ENCODE peak calls at places on chromosomes 6 and 20, in seven cellular contexts. S is sigmoid colon, A is prostate gland, W is foreskin fibroblast, Y is tibial artery, H is adrenal gland, D is RWPE2. R is an unnamed sample.
A peak's percentile ranks its signal among the peaks of the same experiment; 100 is the strongest.

GRCh38 chr6:98848539-98849210 is 14.3 kb downstream of the POU3F2 start:
- DNase-seq in S (no peak), A (no peak), W (no peak), Y (no peak), H (no peak), D (no peak), R (no peak)

GRCh38 chr6:107712523-107713213 is 111.4 kb downstream of the SCML4 start:
- DNase-seq in S (peak; percentile 81), A (no peak), W (peak; percentile 54), Y (no peak), H (peak; percentile 60), D (no peak), R (no peak)

GRCh38 chr6:80472276-80472675 is 365.8 kb downstream of the BCKDHB start:
- DNase-seq in S (no peak), A (no peak), W (peak; percentile 44), Y (no peak), H (no peak), D (no peak), R (no peak)

GRCh38 chr6:3457710-3458605 is 1.1 kb upstream of the SLC22A23 start:
- DNase-seq in S (peak; percentile 76), A (peak; percentile 77), W (peak; percentile 62), Y (peak; percentile 30), H (no peak), D (no peak), R (no peak)

GRCh38 chr6:137866200-137866913 is 702 bp upstream of the TNFAIP3 start:
- DNase-seq in S (peak; percentile 82), A (no peak), W (peak; percentile 55), Y (peak; percentile 52), H (peak; percentile 79), D (no peak), R (no peak)

GRCh38 chr6:13992417-13993055 is 67.8 kb downstream of the RNF182 start:
- DNase-seq in S (no peak), A (no peak), W (peak; percentile 85), Y (no peak), H (no peak), D (no peak), R (peak; percentile 12)

GRCh38 chr6:27752038-27752885 is 159.9 kb downstream of the OR2B2 start:
- DNase-seq in S (peak; percentile 72), A (peak; percentile 70), W (peak; percentile 85), Y (peak; percentile 40), H (peak; percentile 70), D (no peak), R (peak; percentile 67)

GRCh38 chr6:15510536-15511247 is 152.1 kb downstream of the DTNBP1 start:
- DNase-seq in S (no peak), A (peak; percentile 14), W (no peak), Y (no peak), H (no peak), D (no peak), R (no peak)

GRCh38 chr6:35736293-35736894 is 438 bp upstream of the ARMC12 start:
- DNase-seq in S (peak; percentile 85), A (peak; percentile 76), W (peak; percentile 84), Y (peak; percentile 74), H (peak; percentile 89), D (no peak), R (no peak)

GRCh38 chr6:37275350-37275749 is 17.4 kb upstream of the TMEM217 start:
- DNase-seq in S (no peak), A (no peak), W (no peak), Y (no peak), H (no peak), D (no peak), R (no peak)

GRCh38 chr6:4950076-4950475 is 53.8 kb downstream of the RPP40 start:
- DNase-seq in S (no peak), A (no peak), W (no peak), Y (no peak), H (no peak), D (no peak), R (no peak)

GRCh38 chr20:9878096-9878495 is 39.2 kb upstream of the PAK5 start:
- DNase-seq in S (no peak), A (no peak), W (no peak), Y (no peak), H (no peak), D (no peak), R (no peak)

GRCh38 chr6:130183271-130184222 is 39.2 kb downstream of the SAMD3 start:
- DNase-seq in S (no peak), A (no peak), W (no peak), Y (no peak), H (no peak), D (no peak), R (no peak)

GRCh38 chr20:51374961-51375360 is 167.6 kb downstream of the NFATC2 start:
- DNase-seq in S (peak; percentile 52), A (no peak), W (no peak), Y (no peak), H (no peak), D (peak; percentile 77), R (no peak)

GRCh38 chr6:85473748-85474147 is 23.9 kb downstream of the NT5E start:
- DNase-seq in S (no peak), A (no peak), W (no peak), Y (no peak), H (no peak), D (no peak), R (no peak)

GRCh38 chr6:133855994-133856393 is 32.9 kb upstream of the TCF21 start:
- DNase-seq in S (no peak), A (no peak), W (peak; percentile 4), Y (no peak), H (no peak), D (no peak), R (no peak)

GRCh38 chr20:62918830-62919229 is 7.5 kb downstream of the DIDO1 start:
- DNase-seq in S (no peak), A (no peak), W (no peak), Y (no peak), H (no peak), D (peak; percentile 48), R (no peak)

GRCh38 chr6:41901882-41902519 is 6.8 kb upstream of the USP49 start:
- DNase-seq in S (no peak), A (no peak), W (peak; percentile 45), Y (no peak), H (peak; percentile 64), D (no peak), R (no peak)

GRCh38 chr20:46523696-46524328 is 10.5 kb upstream of the ZNF334 start:
- DNase-seq in S (no peak), A (no peak), W (peak; percentile 41), Y (no peak), H (no peak), D (no peak), R (no peak)

GRCh38 chr6:30544666-30545272 is 11.5 kb downstream of the GNL1 start:
- DNase-seq in S (no peak), A (no peak), W (peak; percentile 84), Y (no peak), H (peak; percentile 51), D (no peak), R (no peak)

GRCh38 chr6:26017567-26017966 is 55.0 kb downstream of the TRIM38 start:
- DNase-seq in S (peak; percentile 91), A (peak; percentile 55), W (peak; percentile 95), Y (peak; percentile 85), H (peak; percentile 84), D (peak; percentile 75), R (peak; percentile 84)

DNA sequence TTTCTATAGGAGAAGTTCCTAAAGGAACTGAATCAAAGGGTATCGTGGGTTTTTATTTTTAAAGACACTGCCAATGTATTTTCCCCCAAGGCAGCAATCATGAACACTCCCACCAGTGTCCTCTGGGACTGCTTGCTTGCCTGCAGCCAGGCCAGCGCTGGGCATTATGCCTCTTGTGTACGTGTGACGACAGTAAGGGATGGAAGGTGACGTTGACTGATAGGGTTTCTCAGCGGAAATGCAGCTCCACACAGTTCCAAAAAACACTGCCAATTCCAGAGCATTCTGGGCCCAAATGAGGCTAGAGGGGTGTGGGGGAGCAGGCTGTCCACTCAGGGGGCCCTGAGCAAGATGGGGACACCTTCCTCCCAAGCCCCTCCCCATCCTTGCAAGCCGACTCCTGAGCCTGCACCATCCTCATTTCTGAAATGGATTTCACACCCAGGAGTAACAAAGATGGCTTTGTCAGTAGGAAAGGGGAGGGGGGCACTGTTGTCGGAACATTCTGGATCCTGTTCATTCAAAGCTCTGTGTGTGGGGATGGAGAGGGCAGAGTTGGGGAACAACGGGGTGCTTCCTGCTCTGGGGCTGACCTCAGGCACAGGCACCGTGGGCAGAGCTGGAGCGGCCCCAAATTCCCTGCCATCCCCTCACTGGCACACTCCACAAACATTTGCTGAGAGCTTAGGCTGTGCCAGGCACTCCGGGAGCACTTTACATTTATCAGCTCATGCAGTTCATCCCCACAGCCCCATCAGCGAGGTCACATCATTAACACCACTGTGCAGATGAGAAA is 20.0 kb downstream of the PREX1 start:
- DNase-seq in S (no peak), A (no peak), W (peak; percentile 45), Y (peak; percentile 47), H (no peak), D (no peak), R (no peak)
- TF ChIP-seq CTCF in S (no peak), A (no peak), W (no peak), Y (no peak), H (no peak), D (no peak), R (no peak)

DNA sequence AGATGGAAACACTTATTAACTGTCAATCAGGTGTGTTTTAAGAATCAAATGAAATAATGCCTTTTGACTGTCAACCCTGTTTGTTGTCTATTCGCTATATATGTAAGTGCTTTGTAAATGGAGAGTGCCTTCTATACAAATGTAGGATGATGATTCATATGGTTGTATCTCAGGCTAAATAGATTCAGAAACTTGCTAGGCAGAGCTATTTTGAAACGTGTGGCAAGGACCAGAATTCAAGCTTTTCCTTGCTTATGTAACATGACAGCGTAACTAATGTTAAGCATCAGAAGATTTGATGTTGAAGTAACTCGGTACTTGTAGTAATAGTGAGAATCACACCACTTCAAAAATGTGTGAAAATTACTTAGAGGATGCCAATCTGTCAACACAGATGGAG is 3.4 kb downstream of the OGFRL1 start:
- DNase-seq in S (no peak), A (no peak), W (peak; percentile 31), Y (no peak), H (no peak), D (no peak), R (no peak)
- H3K4me3 ChIP-seq in S (peak overlapping the region; percentile 85), A (no peak overlapping the region), W (no peak overlapping the region), Y (no peak overlapping the region), H (no peak overlapping the region), D (no peak overlapping the region), R (no peak overlapping the region)

DNA sequence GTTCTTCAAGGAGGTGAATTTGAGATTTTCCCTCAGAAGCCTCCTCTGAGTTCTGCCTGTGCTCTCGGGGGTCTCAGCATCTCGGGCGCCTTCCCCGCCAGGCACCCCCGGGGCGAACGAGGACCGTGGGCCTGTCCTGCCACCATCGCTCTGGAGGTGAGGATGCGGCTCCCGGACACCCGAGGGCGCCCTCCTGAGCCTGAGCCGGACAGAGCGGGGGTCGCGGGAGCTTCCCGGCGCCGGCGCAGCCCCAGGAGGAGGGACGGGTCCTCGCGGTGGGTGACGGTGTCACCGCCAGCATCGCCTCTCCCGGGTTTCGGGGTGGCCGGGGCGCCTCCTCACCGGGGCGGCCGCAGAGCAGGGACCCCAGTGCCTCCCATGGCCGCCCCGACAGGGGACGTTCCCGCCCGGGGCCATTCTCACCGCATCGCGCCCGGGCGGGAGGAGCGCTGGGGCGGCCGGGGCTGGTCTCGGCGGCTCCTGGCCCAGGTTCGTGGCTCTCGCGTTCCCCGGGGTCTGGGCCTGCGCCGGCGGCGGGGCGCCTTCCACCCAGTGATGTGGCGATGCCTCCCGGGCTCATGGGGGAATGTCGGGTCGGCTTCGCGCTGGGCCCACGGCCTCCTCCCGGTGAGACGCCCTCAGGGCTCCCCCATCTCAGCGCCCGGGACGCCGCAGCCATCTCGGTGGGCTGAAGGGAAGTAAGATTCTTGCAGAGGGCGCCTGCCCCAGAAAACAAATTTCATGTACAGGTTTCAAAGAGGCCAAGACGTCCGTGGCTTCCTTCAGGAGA is 210.5 kb downstream of the ERMARD start:
- DNase-seq in S (peak; percentile 75), A (no peak), W (no peak), Y (peak; percentile 17), H (peak; percentile 51), D (no peak), R (no peak)
- TF ChIP-seq CTCF in S (no peak), A (peak; percentile 47), W (no peak), Y (no peak), H (peak; percentile 33), D (no peak), R (no peak)

GRCh38 chr6:33914519-33915120 is 110.8 kb upstream of the MLN start:
- DNase-seq in S (no peak), A (no peak), W (no peak), Y (no peak), H (no peak), D (no peak), R (no peak)
- H3K4me3 ChIP-seq in S (no peak overlapping the region), A (no peak overlapping the region), W (no peak overlapping the region), Y (no peak overlapping the region), H (no peak overlapping the region), D (no peak overlapping the region), R (no peak overlapping the region)